ENCODE peak calls at places on chromosomes 2 and 18, in four cellular contexts. G, I, S and O are unnamed samples.
A peak's percentile ranks its signal among the peaks of the same experiment; 100 is the strongest.

GRCh38 chr18:13464432-13465125 is 246.0 kb downstream of the LDLRAD4 start:
- DNase-seq in G (no peak), I (no peak), S (no peak), O (peak; percentile 56)

GRCh38 chr2:108927936-108928659 is 60.9 kb downstream of the EDAR start:
- DNase-seq in G (peak; percentile 30), I (peak; percentile 4), S (peak; percentile 11), O (no peak)

GRCh38 chr2:43057742-43058706 is 168.4 kb downstream of the ZFP36L2 start:
- DNase-seq in G (no peak), I (no peak), S (no peak), O (no peak)

GRCh38 chr2:63121055-63121834 is 70.6 kb downstream of the OTX1 start:
- DNase-seq in G (no peak), I (no peak), S (no peak), O (no peak)

GRCh38 chr2:120642646-120643045 is 93.0 kb upstream of the GLI2 start:
- DNase-seq in G (no peak), I (no peak), S (no peak), O (no peak)

GRCh38 chr2:3396920-3397559 is 17.5 kb downstream of the TRAPPC12 start:
- DNase-seq in G (no peak), I (no peak), S (no peak), O (no peak)

GRCh38 chr18:48711651-48712486 is 173.0 kb downstream of the CTIF start:
- DNase-seq in G (peak; percentile 33), I (no peak), S (no peak), O (peak; percentile 33)

GRCh38 chr2:11011359-11011758 is 99.6 kb downstream of the KCNF1 start:
- DNase-seq in G (no peak), I (no peak), S (no peak), O (no peak)

GRCh38 chr2:212958757-212959295 is 192.6 kb downstream of the IKZF2 start:
- DNase-seq in G (no peak), I (no peak), S (peak; percentile 52), O (no peak)

GRCh38 chr2:200761168-200761715 is 50.5 kb upstream of the BZW1 start:
- DNase-seq in G (no peak), I (no peak), S (peak; percentile 61), O (no peak)

GRCh38 chr18:24111936-24112335 is 26.9 kb upstream of the CABYR start:
- DNase-seq in G (no peak), I (no peak), S (no peak), O (no peak)

GRCh38 chr2:72982219-72982618 is 64.9 kb downstream of the EMX1 start:
- DNase-seq in G (no peak), I (no peak), S (no peak), O (no peak)

GRCh38 chr2:133248264-133248663 is 320.0 kb downstream of the NCKAP5 start:
- DNase-seq in G (no peak), I (no peak), S (no peak), O (no peak)

GRCh38 chr2:146964494-146964893 is 880.3 kb upstream of the ACVR2A start:
- DNase-seq in G (no peak), I (no peak), S (no peak), O (no peak)

GRCh38 chr2:121532894-121533293 is 2.2 kb downstream of the RNU4ATAC start:
- DNase-seq in G (no peak), I (no peak), S (no peak), O (peak; percentile 43)

GRCh38 chr18:40470753-40471152 is 1484.3 kb upstream of the PIK3C3 start:
- DNase-seq in G (no peak), I (no peak), S (no peak), O (no peak)

GRCh38 chr18:13566941-13567762 is 159.2 kb downstream of the FAM210A start:
- DNase-seq in G (no peak), I (no peak), S (no peak), O (no peak)

GRCh38 chr18:31491586-31491985 is 6.4 kb upstream of the DSG2 start:
- DNase-seq in G (no peak), I (no peak), S (no peak), O (no peak)

GRCh38 chr2:26344581-26345283 is 1.2 kb upstream of the SELENOI start:
- DNase-seq in G (no peak), I (no peak), S (no peak), O (no peak)

GRCh38 chr2:227447606-227448005 is 24.4 kb upstream of the AGFG1 start:
- DNase-seq in G (no peak), I (no peak), S (peak; percentile 55), O (no peak)

GRCh38 chr18:63676526-63676925 is 14.8 kb upstream of the SERPINB3 start:
- DNase-seq in G (peak; percentile 20), I (peak; percentile 33), S (no peak), O (no peak)

GRCh38 chr2:168181825-168182224 is 65.6 kb downstream of the STK39 start:
- DNase-seq in G (no peak), I (no peak), S (no peak), O (peak; percentile 76)

GRCh38 chr2:20989404-20989803 is 54.5 kb downstream of the APOB start:
- DNase-seq in G (no peak), I (no peak), S (no peak), O (no peak)

GRCh38 chr2:53438056-53438455 is 329.5 kb upstream of the CHAC2 start:
- DNase-seq in G (no peak), I (no peak), S (no peak), O (no peak)

GRCh38 chr2:54422072-54422581 is 34.0 kb upstream of the SPTBN1 start:
- DNase-seq in G (no peak), I (no peak), S (no peak), O (no peak)

GRCh38 chr2:98771264-98771663 is 40.3 kb upstream of the MGAT4A start:
- DNase-seq in G (no peak), I (no peak), S (no peak), O (no peak)

GRCh38 chr2:187505064-187505672 is 49.1 kb downstream of the TFPI start:
- DNase-seq in G (no peak), I (no peak), S (no peak), O (no peak)

GRCh38 chr18:49611316-49611715 is 49.5 kb downstream of the LIPG start:
- DNase-seq in G (no peak), I (no peak), S (no peak), O (no peak)

GRCh38 chr2:191255756-191256312 is 10.6 kb downstream of the MYO1B start:
- DNase-seq in G (no peak), I (no peak), S (no peak), O (no peak)

GRCh38 chr2:147181351-147182029 is 663.3 kb upstream of the ACVR2A start:
- DNase-seq in G (no peak), I (no peak), S (no peak), O (no peak)

GRCh38 chr18:63126134-63127067 is 193.2 kb downstream of the BCL2 start:
- DNase-seq in G (no peak), I (no peak), S (no peak), O (no peak)

GRCh38 chr2:26456701-26457224 is 21.2 kb downstream of the OTOF start:
- DNase-seq in G (no peak), I (no peak), S (no peak), O (no peak)

GRCh38 chr2:125584732-125585131 is 1071.2 kb upstream of the GYPC start:
- DNase-seq in G (no peak), I (no peak), S (no peak), O (no peak)

GRCh38 chr2:230457073-230457768 is 41.2 kb downstream of the SP100 start:
- DNase-seq in G (no peak), I (no peak), S (no peak), O (no peak)

GRCh38 chr18:27763936-27764335 is 413.0 kb downstream of the CDH2 start:
- DNase-seq in G (no peak), I (no peak), S (no peak), O (no peak)

GRCh38 chr2:204892506-204893255 is 347.4 kb downstream of the PARD3B start:
- DNase-seq in G (no peak), I (no peak), S (peak; percentile 87), O (no peak)

GRCh38 chr2:26852405-26853348 is 4.7 kb downstream of the DPYSL5 start:
- DNase-seq in G (no peak), I (peak; percentile 14), S (no peak), O (no peak)

GRCh38 chr2:171855401-171855800 is 38.6 kb downstream of the SLC25A12 start:
- DNase-seq in G (no peak), I (no peak), S (peak; percentile 48), O (no peak)